ENCODE peak calls at places on chromosomes 12 and 14, in ten cellular contexts. U is neural progenitor cell; A is stimulated activated CD8-positive, alpha-beta memory T cell treated with anti-CD3 and anti-CD28 coated beads, Interleukin-15, amount 100 ng/mL, for 1 hour; D is CD4-positive, alpha-beta T cell; N is cardiac fibroblast; S is SHP77; V is AG09309; K is epithelial cell of proximal tubule; Z is Karpas-422; R is stimulated activated CD4-positive, alpha-beta T cell treated with anti-CD3 and anti-CD28 coated beads, TNF-alpha, amount 100 ng/mL, for 48 hours. L is an unnamed sample.

GRCh38 chr14:56195727-56196126 is 77.5 kb downstream of the PELI2 start:
- DNase-seq in V (no peak), U (no peak), D (no peak), A (no peak), R (no peak), K (no peak), S (peak), N (peak), Z (no peak), L (no peak)

GRCh38 chr12:113149361-113150150 is at the start of gene CFAP73:
- DNase-seq in R (no peak), A (no peak), Z (no peak), K (peak), U (peak), D (peak), S (peak), N (peak), V (peak), L (no peak)

GRCh38 chr12:22252057-22252456 is 82.5 kb downstream of the ST8SIA1 start:
- DNase-seq in U (no peak), D (no peak), S (no peak), Z (no peak), V (no peak), A (no peak), R (no peak), N (no peak), K (no peak), L (no peak)

GRCh38 chr14:38623661-38624060 is 367.8 kb upstream of the CLEC14A start:
- DNase-seq in N (no peak), A (no peak), K (no peak), V (peak), Z (no peak), S (no peak), D (no peak), U (no peak), R (no peak), L (no peak)

GRCh38 chr12:124630791-124631313 is 63.4 kb upstream of the NCOR2 start:
- DNase-seq in D (no peak), Z (no peak), V (no peak), N (no peak), R (no peak), K (no peak), S (no peak), U (no peak), A (no peak), L (no peak)

GRCh38 chr12:120972870-120973543 is 5.3 kb upstream of the HNF1A start:
- DNase-seq in V (no peak), Z (no peak), K (peak), S (no peak), R (no peak), U (peak), A (no peak), D (no peak), N (no peak), L (no peak)

GRCh38 chr12:57881035-57881973 is 34.8 kb upstream of the CTDSP2 start:
- DNase-seq in Z (no peak), N (peak), U (no peak), R (no peak), A (no peak), V (no peak), D (no peak), K (no peak), S (no peak), L (no peak)

GRCh38 chr14:72573725-72574426 is 320.0 kb downstream of the DPF3 start:
- DNase-seq in D (no peak), U (no peak), R (no peak), A (no peak), N (no peak), K (no peak), S (no peak), Z (no peak), V (no peak), L (no peak)

GRCh38 chr12:30980886-30981662 is 54.5 kb downstream of the TSPAN11 start:
- DNase-seq in Z (no peak), V (no peak), K (no peak), U (no peak), S (peak), N (no peak), D (no peak), R (no peak), A (no peak), L (no peak)

GRCh38 chr14:78075033-78075432 is 95.1 kb upstream of the NRXN3 start:
- DNase-seq in R (no peak), N (no peak), V (no peak), S (no peak), A (no peak), Z (no peak), D (no peak), K (no peak), U (no peak), L (no peak)

GRCh38 chr14:90239139-90239538 is 17.2 kb upstream of the PSMC1 start:
- DNase-seq in Z (peak), S (no peak), K (no peak), N (peak), U (peak), A (no peak), D (no peak), R (no peak), V (no peak), L (no peak)

GRCh38 chr12:33370318-33370717 is 69.3 kb downstream of the SYT10 start:
- DNase-seq in U (no peak), R (no peak), Z (no peak), K (no peak), S (no peak), V (no peak), A (no peak), N (no peak), D (no peak), L (no peak)

GRCh38 chr12:47995976-47996375 is 8.3 kb downstream of the COL2A1 start:
- DNase-seq in Z (no peak), K (no peak), U (no peak), A (no peak), R (no peak), D (no peak), N (peak), V (peak), S (no peak), L (no peak)

L was measured in memory B cell.